ENCODE peak calls at places on chromosomes 1 and 21, in six cellular contexts. X is HL-60; N is CD4-positive, alpha-beta memory T cell; I is NCI-H1694 treated with DMSO at 0.1 percent for 48 hours; Y is NCI-H748 treated with DMSO at 0.1 percent for 48 hours; L is activated CD4-positive, alpha-beta memory T cell treated with anti-CD3 and anti-CD28 coated beads, Interleukin-2, amount 10 ng/mL, durations not matched to agents 7 days and 5 days. T is an unnamed sample.

GRCh38 chr1:2259668-2260392 is 31.7 kb downstream of the SKI start:
- DNase-seq in Y (no peak), I (no peak), X (no peak), L (no peak), N (no peak), T (no peak)

GRCh38 chr1:161885013-161885412 is 118.9 kb downstream of the ATF6 start:
- DNase-seq in X (no peak), L (no peak), I (no peak), Y (no peak), N (no peak), T (no peak)

GRCh38 chr21:28133116-28133515 is 859.6 kb downstream of the LTN1 start:
- DNase-seq in I (no peak), N (no peak), Y (no peak), X (no peak), L (no peak), T (no peak)

GRCh38 chr1:16145988-16146887 is 9.6 kb downstream of the EPHA2 start:
- DNase-seq in Y (no peak), I (no peak), N (no peak), L (no peak), X (no peak), T (peak)

GRCh38 chr1:37667023-37667769 is 25.1 kb upstream of the CDCA8 start:
- DNase-seq in I (no peak), X (no peak), N (no peak), L (no peak), Y (no peak), T (no peak)

GRCh38 chr1:154777151-154777550 is 92.9 kb downstream of the KCNN3 start:
- DNase-seq in X (no peak), Y (no peak), I (no peak), N (no peak), L (no peak), T (no peak)

GRCh38 chr21:35043549-35043948 is 5.6 kb downstream of the RUNX1 start:
- DNase-seq in L (no peak), X (no peak), I (no peak), Y (no peak), N (peak), T (no peak)

GRCh38 chr1:202567747-202568146 is 142.5 kb downstream of the SYT2 start:
- DNase-seq in N (no peak), L (no peak), Y (no peak), X (no peak), I (no peak), T (no peak)

GRCh38 chr1:9724706-9725476 is 73.4 kb downstream of the PIK3CD start:
- DNase-seq in X (peak), L (peak), N (peak), Y (no peak), I (no peak), T (peak)

GRCh38 chr1:214566158-214567104 is 15.0 kb upstream of the PTPN14 start:
- DNase-seq in Y (no peak), I (no peak), X (no peak), N (no peak), L (no peak), T (no peak)

GRCh38 chr1:212641956-212642355 is 33.4 kb downstream of the ATF3 start:
- DNase-seq in Y (no peak), X (no peak), I (no peak), L (no peak), N (no peak), T (no peak)

GRCh38 chr1:192592981-192593683 is 17.6 kb downstream of the RGS1 start:
- DNase-seq in X (no peak), N (no peak), I (no peak), Y (no peak), L (no peak), T (no peak)

GRCh38 chr1:209797978-209798639 is 7.8 kb downstream of the IRF6 start:
- DNase-seq in X (peak), L (no peak), N (no peak), I (no peak), Y (no peak), T (no peak)

GRCh38 chr1:53754484-53755312 is 15.7 kb upstream of the GLIS1 start:
- DNase-seq in I (peak), L (peak), N (no peak), X (peak), Y (peak), T (peak)

GRCh38 chr1:9481048-9481447 is 58.2 kb upstream of the SLC25A33 start:
- DNase-seq in N (no peak), L (no peak), Y (no peak), X (no peak), I (no peak), T (no peak)

GRCh38 chr1:20405893-20406604 is 80.0 kb downstream of the CAMK2N1 start:
- DNase-seq in Y (no peak), L (no peak), I (no peak), X (no peak), N (no peak), T (no peak)

GRCh38 chr1:66563094-66563800 is 29.3 kb downstream of the SGIP1 start:
- DNase-seq in Y (no peak), L (no peak), I (no peak), X (no peak), N (no peak), T (no peak)

GRCh38 chr1:29282924-29283803 is 46.8 kb downstream of the PTPRU start:
- DNase-seq in L (peak), Y (no peak), I (no peak), N (no peak), X (no peak), T (no peak)

GRCh38 chr21:34715518-34715917 is 46.7 kb downstream of the CLIC6 start:
- DNase-seq in Y (no peak), X (no peak), N (no peak), L (no peak), I (no peak), T (no peak)

GRCh38 chr1:99119193-99119592 is 114.5 kb upstream of the PLPPR5 start:
- DNase-seq in L (no peak), N (no peak), I (no peak), Y (no peak), X (no peak), T (no peak)

GRCh38 chr1:235423214-235423652 is 56.0 kb downstream of the TBCE start:
- DNase-seq in X (no peak), N (no peak), I (no peak), Y (no peak), L (peak), T (no peak)

GRCh38 chr1:32859915-32860314 is 10.8 kb downstream of the FNDC5 start:
- DNase-seq in N (no peak), X (no peak), Y (no peak), I (no peak), L (no peak), T (no peak)

GRCh38 chr1:202179828-202180750 is 13.5 kb upstream of the LGR6 start:
- DNase-seq in Y (no peak), X (no peak), N (no peak), I (no peak), L (no peak), T (no peak)

T was measured in NCI-H2227 treated with DMSO at 0.1 percent for 48 hours.